ENCODE peak calls at places on chromosomes 2 and 18, in five cellular contexts. One of them, this sample, is unnamed.

GRCh38 chr2:28510184-28510583 is 14.3 kb downstream of the PLB1 start:
- DNase-seq in fibroblast of mammary gland: no peak
- DNase-seq in PC-3: no peak
- DNase-seq in body of pancreas: peak; percentile 90
- DNase-seq in dorsolateral prefrontal cortex: no peak
- DNase-seq in this sample: no peak

GRCh38 chr18:29912351-29912750 is 1130.2 kb downstream of the DSC3 start:
- DNase-seq in fibroblast of mammary gland: no peak
- DNase-seq in PC-3: no peak
- DNase-seq in body of pancreas: no peak
- DNase-seq in dorsolateral prefrontal cortex: no peak
- DNase-seq in this sample: no peak

GRCh38 chr2:27885656-27886055 is 4.5 kb downstream of the RBKS start:
- DNase-seq in fibroblast of mammary gland: no peak
- DNase-seq in PC-3: no peak
- DNase-seq in body of pancreas: no peak
- DNase-seq in dorsolateral prefrontal cortex: no peak
- DNase-seq in this sample: no peak

GRCh38 chr2:28349546-28350165 is 43.0 kb upstream of the FOSL2 start:
- DNase-seq in fibroblast of mammary gland: no peak
- DNase-seq in PC-3: no peak
- DNase-seq in body of pancreas: no peak
- DNase-seq in dorsolateral prefrontal cortex: no peak
- DNase-seq in this sample: no peak

GRCh38 chr2:28411166-28411755 is 18.6 kb downstream of the FOSL2 start:
- DNase-seq in fibroblast of mammary gland: no peak
- DNase-seq in PC-3: no peak
- DNase-seq in body of pancreas: no peak
- DNase-seq in dorsolateral prefrontal cortex: no peak
- DNase-seq in this sample: no peak

GRCh38 chr2:26720322-26721166 is 28.0 kb downstream of the KCNK3 start:
- DNase-seq in fibroblast of mammary gland: peak; percentile 78
- DNase-seq in PC-3: peak; percentile 12
- DNase-seq in body of pancreas: peak; percentile 96
- DNase-seq in dorsolateral prefrontal cortex: no peak
- DNase-seq in this sample: peak; percentile 91

GRCh38 chr2:46769809-46770208 is 145.8 kb downstream of the MCFD2 start:
- DNase-seq in fibroblast of mammary gland: no peak
- DNase-seq in PC-3: peak; percentile 30
- DNase-seq in body of pancreas: no peak
- DNase-seq in dorsolateral prefrontal cortex: no peak
- DNase-seq in this sample: no peak

GRCh38 chr2:155372969-155373368 is 674.5 kb downstream of the KCNJ3 start:
- DNase-seq in fibroblast of mammary gland: peak; percentile 24
- DNase-seq in PC-3: peak; percentile 59
- DNase-seq in body of pancreas: no peak
- DNase-seq in dorsolateral prefrontal cortex: no peak
- DNase-seq in this sample: peak; percentile 4

GRCh38 chr2:34103437-34103836 is 504.3 kb upstream of the FAM98A start:
- DNase-seq in fibroblast of mammary gland: no peak
- DNase-seq in PC-3: no peak
- DNase-seq in body of pancreas: no peak
- DNase-seq in dorsolateral prefrontal cortex: no peak
- DNase-seq in this sample: no peak

GRCh38 chr18:30727849-30728248 is 314.7 kb downstream of the DSC3 start:
- DNase-seq in fibroblast of mammary gland: no peak
- DNase-seq in PC-3: no peak
- DNase-seq in body of pancreas: no peak
- DNase-seq in dorsolateral prefrontal cortex: no peak
- DNase-seq in this sample: no peak

GRCh38 chr2:38113036-38113435 is 37.1 kb upstream of the CYP1B1 start:
- DNase-seq in fibroblast of mammary gland: no peak
- DNase-seq in PC-3: no peak
- DNase-seq in body of pancreas: no peak
- DNase-seq in dorsolateral prefrontal cortex: no peak
- DNase-seq in this sample: no peak

GRCh38 chr2:218964041-218964771 is 4.7 kb downstream of the CDK5R2 start:
- DNase-seq in fibroblast of mammary gland: peak; percentile 94
- DNase-seq in PC-3: peak; percentile 88
- DNase-seq in body of pancreas: no peak
- DNase-seq in dorsolateral prefrontal cortex: peak; percentile 56
- DNase-seq in this sample: peak; percentile 53

GRCh38 chr18:36372902-36373301 is 75.4 kb downstream of the FHOD3 start:
- DNase-seq in fibroblast of mammary gland: peak; percentile 66
- DNase-seq in PC-3: peak; percentile 40
- DNase-seq in body of pancreas: no peak
- DNase-seq in dorsolateral prefrontal cortex: no peak
- DNase-seq in this sample: peak; percentile 1

GRCh38 chr2:176164803-176165597 is 7.9 kb downstream of the HOXD3 start:
- DNase-seq in fibroblast of mammary gland: no peak
- DNase-seq in PC-3: no peak
- DNase-seq in body of pancreas: no peak
- DNase-seq in dorsolateral prefrontal cortex: no peak
- DNase-seq in this sample: no peak

GRCh38 chr2:201880620-201881381 is 74.5 kb downstream of the CDK15 start:
- DNase-seq in fibroblast of mammary gland: peak; percentile 73
- DNase-seq in PC-3: peak; percentile 28
- DNase-seq in body of pancreas: peak; percentile 13
- DNase-seq in dorsolateral prefrontal cortex: no peak
- DNase-seq in this sample: peak; percentile 61

GRCh38 chr2:16197504-16198147 is 257.3 kb downstream of the MYCN start:
- DNase-seq in fibroblast of mammary gland: no peak
- DNase-seq in PC-3: no peak
- DNase-seq in body of pancreas: no peak
- DNase-seq in dorsolateral prefrontal cortex: no peak
- DNase-seq in this sample: no peak

GRCh38 chr18:22930089-22930713 is 2.9 kb upstream of the RBBP8 start:
- DNase-seq in fibroblast of mammary gland: peak; percentile 71
- DNase-seq in PC-3: peak; percentile 83
- DNase-seq in body of pancreas: peak; percentile 83
- DNase-seq in dorsolateral prefrontal cortex: peak; percentile 78
- DNase-seq in this sample: peak; percentile 73

GRCh38 chr18:75204978-75205759 is 3.8 kb downstream of the PTGR3 start:
- DNase-seq in fibroblast of mammary gland: no peak
- DNase-seq in PC-3: no peak
- DNase-seq in body of pancreas: no peak
- DNase-seq in dorsolateral prefrontal cortex: no peak
- DNase-seq in this sample: peak; percentile 36
- H3K4me3 ChIP-seq in fibroblast of mammary gland: peak overlapping the region; percentile 45
- H3K4me3 ChIP-seq in PC-3: no peak overlapping the region
- H3K4me3 ChIP-seq in body of pancreas: no peak overlapping the region
- H3K4me3 ChIP-seq in dorsolateral prefrontal cortex: peak overlapping the region; percentile 46
- H3K4me3 ChIP-seq in this sample: no peak overlapping the region

DNA sequence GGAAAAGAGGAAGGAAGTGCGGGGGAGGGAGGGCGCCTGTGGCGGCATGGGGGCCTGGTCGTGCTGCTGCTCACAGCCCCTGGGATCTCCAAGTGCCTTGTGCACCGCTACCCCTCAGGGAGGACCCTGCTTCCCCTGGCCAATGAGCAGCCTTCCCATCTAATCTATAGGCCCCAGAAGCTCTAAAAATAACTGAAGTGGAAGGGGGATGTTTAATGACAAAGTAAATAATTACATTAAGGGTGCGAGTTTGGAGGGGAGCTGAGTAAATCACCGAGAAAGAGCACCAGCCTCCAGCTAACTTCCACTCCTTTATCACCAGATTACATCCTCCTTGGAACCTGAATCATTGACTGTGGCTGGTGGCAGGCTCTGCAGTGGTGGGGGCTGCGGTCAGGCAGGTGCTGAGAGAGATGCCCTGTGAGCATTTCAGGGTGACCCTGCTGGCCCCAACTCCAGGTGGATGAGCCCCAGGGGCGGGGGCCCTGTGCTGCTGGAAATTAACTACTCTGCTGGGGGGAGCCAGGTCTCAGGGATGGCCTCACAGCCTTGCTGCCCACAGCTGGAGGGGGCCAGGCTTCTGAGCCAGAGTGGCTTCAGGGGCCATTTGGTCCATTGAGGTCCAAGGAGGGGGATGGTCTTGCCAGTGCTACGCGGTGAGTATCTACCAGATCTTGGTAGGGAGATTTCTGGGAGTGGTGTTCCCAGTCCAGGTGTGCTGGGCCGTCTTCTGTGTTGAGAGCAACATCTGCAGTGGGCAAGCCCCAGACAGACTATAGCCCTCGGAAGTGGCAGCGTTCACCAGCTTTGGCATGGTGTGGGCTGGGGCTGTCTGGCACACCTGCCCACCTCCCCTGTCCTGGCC is 74.1 kb downstream of the GLI2 start:
- DNase-seq in fibroblast of mammary gland: no peak
- DNase-seq in PC-3: no peak
- DNase-seq in body of pancreas: no peak
- DNase-seq in dorsolateral prefrontal cortex: no peak
- DNase-seq in this sample: peak; percentile 66
- H3K4me3 ChIP-seq in fibroblast of mammary gland: no peak overlapping the region
- H3K4me3 ChIP-seq in PC-3: no peak overlapping the region
- H3K4me3 ChIP-seq in body of pancreas: no peak overlapping the region
- H3K4me3 ChIP-seq in dorsolateral prefrontal cortex: no peak overlapping the region
- H3K4me3 ChIP-seq in this sample: no peak overlapping the region

GRCh38 chr2:233142355-233142897 is 82.3 kb downstream of the INPP5D start:
- DNase-seq in fibroblast of mammary gland: no peak
- DNase-seq in PC-3: no peak
- DNase-seq in body of pancreas: no peak
- DNase-seq in dorsolateral prefrontal cortex: no peak
- DNase-seq in this sample: no peak
- H3K4me3 ChIP-seq in fibroblast of mammary gland: no peak overlapping the region
- H3K4me3 ChIP-seq in PC-3: no peak overlapping the region
- H3K4me3 ChIP-seq in body of pancreas: no peak overlapping the region
- H3K4me3 ChIP-seq in dorsolateral prefrontal cortex: no peak overlapping the region
- H3K4me3 ChIP-seq in this sample: no peak overlapping the region

GRCh38 chr2:173938700-173939384 is 26.3 kb downstream of the SP3 start:
- DNase-seq in fibroblast of mammary gland: no peak
- DNase-seq in PC-3: no peak
- DNase-seq in body of pancreas: no peak
- DNase-seq in dorsolateral prefrontal cortex: no peak
- DNase-seq in this sample: no peak
- H3K4me3 ChIP-seq in fibroblast of mammary gland: no peak overlapping the region
- H3K4me3 ChIP-seq in PC-3: no peak overlapping the region
- H3K4me3 ChIP-seq in body of pancreas: no peak overlapping the region
- H3K4me3 ChIP-seq in dorsolateral prefrontal cortex: no peak overlapping the region
- H3K4me3 ChIP-seq in this sample: no peak overlapping the region

GRCh38 chr2:187466129-187466792 is 18.2 kb upstream of the CALCRL start:
- DNase-seq in fibroblast of mammary gland: no peak
- DNase-seq in PC-3: no peak
- DNase-seq in body of pancreas: no peak
- DNase-seq in dorsolateral prefrontal cortex: no peak
- DNase-seq in this sample: no peak
- H3K4me3 ChIP-seq in fibroblast of mammary gland: no peak overlapping the region
- H3K4me3 ChIP-seq in PC-3: no peak overlapping the region
- H3K4me3 ChIP-seq in body of pancreas: no peak overlapping the region
- H3K4me3 ChIP-seq in dorsolateral prefrontal cortex: no peak overlapping the region
- H3K4me3 ChIP-seq in this sample: no peak overlapping the region

DNA sequence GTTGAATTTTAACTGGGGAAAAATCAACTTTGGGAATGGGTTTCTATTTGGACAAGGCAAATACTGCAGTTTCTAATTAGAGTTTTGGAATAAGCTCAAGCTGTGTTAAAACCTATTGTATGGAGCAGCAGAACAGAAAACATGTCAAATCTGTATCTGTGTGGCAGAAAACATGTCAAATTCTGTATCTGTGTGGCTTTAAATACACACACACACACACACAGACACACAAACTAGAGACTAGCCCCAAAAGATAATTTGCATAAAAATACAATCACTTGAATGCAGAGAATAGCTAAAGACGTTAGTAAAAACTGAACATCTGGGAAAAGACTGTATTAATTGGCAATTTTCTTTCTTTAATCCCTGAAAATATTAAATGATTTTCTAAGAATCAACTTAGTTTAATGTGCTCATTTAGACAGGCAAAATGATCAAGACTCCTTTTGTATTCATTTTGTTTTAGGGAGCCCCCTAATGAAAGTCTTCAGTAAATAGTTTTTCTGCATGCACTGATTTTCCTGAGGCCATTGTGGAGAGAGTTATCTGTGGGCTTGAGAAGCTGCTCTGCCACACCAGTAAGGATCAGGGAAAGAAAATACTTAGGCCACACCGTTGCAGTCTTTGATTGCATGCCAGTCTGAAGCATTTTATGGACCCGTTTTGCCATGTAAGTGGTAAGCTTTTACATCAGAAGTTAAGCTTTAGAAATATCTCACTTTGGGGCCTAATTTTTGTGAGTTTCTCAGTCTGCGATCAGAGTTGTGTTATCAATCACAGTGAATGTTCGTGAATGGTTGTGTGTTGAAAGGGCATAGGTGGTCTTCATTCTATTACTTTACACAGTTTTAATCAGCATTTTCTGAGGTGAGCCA is 2.2 kb downstream of the SPATS2L start:
- DNase-seq in fibroblast of mammary gland: peak; percentile 49
- DNase-seq in PC-3: peak; percentile 49
- DNase-seq in body of pancreas: no peak
- DNase-seq in dorsolateral prefrontal cortex: no peak
- DNase-seq in this sample: peak; percentile 62
- H3K4me3 ChIP-seq in fibroblast of mammary gland: peak overlapping the region; percentile 77
- H3K4me3 ChIP-seq in PC-3: peak overlapping the region; percentile 85
- H3K4me3 ChIP-seq in body of pancreas: no peak overlapping the region
- H3K4me3 ChIP-seq in dorsolateral prefrontal cortex: peak overlapping the region; percentile 70
- H3K4me3 ChIP-seq in this sample: peak overlapping the region; percentile 86

This sample was measured in mesenchymal stem cell.